ENCODE peak calls at places on chromosomes 4 and X, in four cellular contexts. One of them, this sample, is unnamed.
A peak's percentile ranks its signal among the peaks of the same experiment; 100 is the strongest.

GRCh38 chrX:139063364-139063763 is 351.8 kb upstream of the FGF13 start:
- DNase-seq in kidney tubule cell: no peak
- DNase-seq in heart left ventricle: no peak
- DNase-seq in NCI-H1092: no peak
- DNase-seq in this sample: no peak

GRCh38 chr4:175622887-175623286 is 189.2 kb downstream of the GPM6A start:
- DNase-seq in kidney tubule cell: no peak
- DNase-seq in heart left ventricle: no peak
- DNase-seq in NCI-H1092: no peak
- DNase-seq in this sample: no peak

GRCh38 chr4:113445286-113445685 is 316.3 kb downstream of the CAMK2D start:
- DNase-seq in kidney tubule cell: peak; percentile 64
- DNase-seq in heart left ventricle: peak; percentile 71
- DNase-seq in NCI-H1092: no peak
- DNase-seq in this sample: no peak

GRCh38 chr4:7949759-7950158 is 10.1 kb upstream of the AFAP1 start:
- DNase-seq in kidney tubule cell: no peak
- DNase-seq in heart left ventricle: no peak
- DNase-seq in NCI-H1092: no peak
- DNase-seq in this sample: no peak

GRCh38 chrX:47658684-47659515 is at the start of gene UXT:
- DNase-seq in kidney tubule cell: peak; percentile 94
- DNase-seq in heart left ventricle: peak; percentile 93
- DNase-seq in NCI-H1092: peak; percentile 94
- DNase-seq in this sample: peak; percentile 68

GRCh38 chr4:185924458-185924857 is 112.5 kb upstream of the SORBS2 start:
- DNase-seq in kidney tubule cell: no peak
- DNase-seq in heart left ventricle: no peak
- DNase-seq in NCI-H1092: no peak
- DNase-seq in this sample: no peak

GRCh38 chr4:173171098-173171497 is 2.5 kb downstream of the GALNT7 start:
- DNase-seq in kidney tubule cell: peak; percentile 57
- DNase-seq in heart left ventricle: no peak
- DNase-seq in NCI-H1092: no peak
- DNase-seq in this sample: peak; percentile 60

GRCh38 chr4:182944484-182945227 is 27.5 kb upstream of the DCTD start:
- DNase-seq in kidney tubule cell: no peak
- DNase-seq in heart left ventricle: no peak
- DNase-seq in NCI-H1092: no peak
- DNase-seq in this sample: peak; percentile 36

GRCh38 chr4:153181293-153182080 is 22.8 kb upstream of the TRIM2 start:
- DNase-seq in kidney tubule cell: peak; percentile 44
- DNase-seq in heart left ventricle: no peak
- DNase-seq in NCI-H1092: no peak
- DNase-seq in this sample: no peak

GRCh38 chr4:55851885-55852284 is 1.6 kb upstream of the EXOC1 start:
- DNase-seq in kidney tubule cell: no peak
- DNase-seq in heart left ventricle: no peak
- DNase-seq in NCI-H1092: no peak
- DNase-seq in this sample: no peak

GRCh38 chr4:26762650-26763049 is 98.0 kb upstream of the STIM2 start:
- DNase-seq in kidney tubule cell: peak; percentile 72
- DNase-seq in heart left ventricle: no peak
- DNase-seq in NCI-H1092: no peak
- DNase-seq in this sample: no peak

GRCh38 chr4:81142744-81143143 is 72.3 kb downstream of the PRKG2 start:
- DNase-seq in kidney tubule cell: no peak
- DNase-seq in heart left ventricle: no peak
- DNase-seq in NCI-H1092: no peak
- DNase-seq in this sample: no peak

GRCh38 chr4:174314770-174315169 is 31.1 kb downstream of the CEP44 start:
- DNase-seq in kidney tubule cell: peak; percentile 61
- DNase-seq in heart left ventricle: no peak
- DNase-seq in NCI-H1092: no peak
- DNase-seq in this sample: no peak

GRCh38 chrX:153968754-153969124 is 2.9 kb downstream of the HCFC1 start:
- DNase-seq in kidney tubule cell: no peak
- DNase-seq in heart left ventricle: no peak
- DNase-seq in NCI-H1092: no peak
- DNase-seq in this sample: no peak

GRCh38 chr4:48247142-48247877 is 22.3 kb downstream of the TEC start:
- DNase-seq in kidney tubule cell: no peak
- DNase-seq in heart left ventricle: no peak
- DNase-seq in NCI-H1092: no peak
- DNase-seq in this sample: no peak

GRCh38 chrX:38817004-38817703 is 15.9 kb downstream of the MID1IP1 start:
- DNase-seq in kidney tubule cell: peak; percentile 36
- DNase-seq in heart left ventricle: peak; percentile 61
- DNase-seq in NCI-H1092: no peak
- DNase-seq in this sample: no peak

GRCh38 chrX:38803609-38804480 is 2.6 kb downstream of the MID1IP1 start:
- DNase-seq in kidney tubule cell: peak; percentile 85
- DNase-seq in heart left ventricle: peak; percentile 91
- DNase-seq in NCI-H1092: peak; percentile 59
- DNase-seq in this sample: peak; percentile 35

GRCh38 chr4:147578057-147578476 is 39.1 kb upstream of the TMEM184C start:
- DNase-seq in kidney tubule cell: peak; percentile 99
- DNase-seq in heart left ventricle: no peak
- DNase-seq in NCI-H1092: no peak
- DNase-seq in this sample: no peak

GRCh38 chr4:70743728-70744127 is 22.0 kb downstream of the RUFY3 start:
- DNase-seq in kidney tubule cell: no peak
- DNase-seq in heart left ventricle: no peak
- DNase-seq in NCI-H1092: no peak
- DNase-seq in this sample: no peak

GRCh38 chrX:110241816-110242215 is 76.1 kb downstream of the AMMECR1 start:
- DNase-seq in kidney tubule cell: peak; percentile 15
- DNase-seq in heart left ventricle: peak; percentile 43
- DNase-seq in NCI-H1092: no peak
- DNase-seq in this sample: peak; percentile 27

GRCh38 chrX:21740329-21741274 is 17.3 kb downstream of the SMPX start:
- DNase-seq in kidney tubule cell: peak; percentile 13
- DNase-seq in heart left ventricle: peak; percentile 55
- DNase-seq in NCI-H1092: peak; percentile 35
- DNase-seq in this sample: no peak

GRCh38 chr4:112284166-112284565 is 1.5 kb downstream of the TIFA start:
- DNase-seq in kidney tubule cell: peak; percentile 33
- DNase-seq in heart left ventricle: no peak
- DNase-seq in NCI-H1092: no peak
- DNase-seq in this sample: no peak

GRCh38 chrX:56288607-56289006 is 56.5 kb downstream of the KLF8 start:
- DNase-seq in kidney tubule cell: no peak
- DNase-seq in heart left ventricle: no peak
- DNase-seq in NCI-H1092: no peak
- DNase-seq in this sample: no peak

GRCh38 chrX:155544886-155545285 is 67.9 kb downstream of the TMLHE start:
- DNase-seq in kidney tubule cell: peak; percentile 0
- DNase-seq in heart left ventricle: no peak
- DNase-seq in NCI-H1092: no peak
- DNase-seq in this sample: no peak

GRCh38 chr4:148166132-148166531 is 276.1 kb downstream of the NR3C2 start:
- DNase-seq in kidney tubule cell: peak; percentile 4
- DNase-seq in heart left ventricle: peak; percentile 29
- DNase-seq in NCI-H1092: no peak
- DNase-seq in this sample: no peak

GRCh38 chr4:25320374-25321172 is 8.0 kb downstream of the ZCCHC4 start:
- DNase-seq in kidney tubule cell: peak; percentile 85
- DNase-seq in heart left ventricle: no peak
- DNase-seq in NCI-H1092: no peak
- DNase-seq in this sample: no peak

GRCh38 chr4:21012851-21013331 is 312.6 kb downstream of the PACRGL start:
- DNase-seq in kidney tubule cell: peak; percentile 89
- DNase-seq in heart left ventricle: no peak
- DNase-seq in NCI-H1092: no peak
- DNase-seq in this sample: no peak

This sample was measured in T47D.